ENCODE peak calls at places on chromosomes 2 and 18, in eight cellular contexts. B is CD8-positive, alpha-beta T cell; W is heart right ventricle; H is AG10803; R is upper lobe of left lung; M is foreskin fibroblast; U is nephron progenitor cell; L is endothelial cell. J is an unnamed sample.

GRCh38 chr18:12254137-12254819 is at the start of gene CIDEA:
- DNase-seq in B (no peak), U (peak), R (no peak), M (peak), W (no peak), L (peak), H (no peak), J (peak)

GRCh38 chr18:6406075-6406909 is 8.4 kb downstream of the L3MBTL4 start:
- DNase-seq in U (no peak), W (no peak), H (peak), R (peak), M (peak), L (no peak), B (no peak), J (no peak)

GRCh38 chr2:178796079-178796677 is 11.0 kb downstream of the TTN start:
- DNase-seq in B (no peak), L (no peak), H (peak), R (no peak), U (no peak), W (no peak), M (peak), J (no peak)

GRCh38 chr2:210225461-210225798 is 183 bp upstream of the ACADL start:
- DNase-seq in H (peak), B (no peak), L (no peak), W (no peak), M (peak), U (no peak), R (no peak), J (no peak)

GRCh38 chr2:226474131-226474530 is 325.5 kb downstream of the IRS1 start:
- DNase-seq in W (no peak), R (no peak), U (no peak), H (peak), M (no peak), B (no peak), L (no peak), J (no peak)

GRCh38 chr2:206154197-206154596 is 5.0 kb downstream of the NDUFS1 start:
- DNase-seq in B (no peak), W (no peak), M (no peak), H (peak), L (no peak), U (no peak), R (no peak), J (no peak)

GRCh38 chr18:70376137-70376913 is 87.5 kb downstream of the SOCS6 start:
- DNase-seq in H (no peak), B (no peak), M (no peak), R (no peak), L (no peak), U (no peak), W (no peak), J (no peak)

GRCh38 chr2:70574102-70574501 is 20.5 kb upstream of the TGFA start:
- DNase-seq in U (no peak), R (no peak), W (no peak), M (no peak), L (no peak), B (no peak), H (no peak), J (no peak)

GRCh38 chr18:66219817-66220216 is 384.1 kb downstream of the CDH19 start:
- DNase-seq in M (no peak), L (no peak), R (no peak), B (no peak), W (no peak), U (no peak), H (no peak), J (no peak)

GRCh38 chr2:10079931-10080535 is at the start of gene CYS1:
- DNase-seq in H (peak), B (no peak), U (peak), L (peak), M (no peak), R (no peak), W (no peak), J (no peak)

GRCh38 chr2:33250417-33251029 is 225.9 kb upstream of the RASGRP3 start:
- DNase-seq in U (no peak), B (no peak), L (no peak), R (no peak), H (no peak), W (no peak), M (no peak), J (no peak)

GRCh38 chr2:151549191-151549590 is 139.5 kb downstream of the RIF1 start:
- DNase-seq in W (no peak), R (no peak), B (no peak), M (no peak), U (no peak), L (no peak), H (no peak), J (no peak)

GRCh38 chr18:45617284-45617683 is 2.0 kb downstream of the SLC14A2 start:
- DNase-seq in U (no peak), W (peak), B (no peak), R (peak), M (peak), L (no peak), H (peak), J (no peak)

GRCh38 chr2:115077594-115077993 is 635.2 kb downstream of the DPP10 start:
- DNase-seq in U (no peak), L (no peak), W (no peak), H (no peak), B (no peak), R (no peak), M (no peak), J (no peak)

GRCh38 chr2:8685697-8686358 is 4.0 kb downstream of the ID2 start:
- DNase-seq in W (peak), H (peak), U (peak), R (peak), M (no peak), L (peak), B (peak), J (peak)

GRCh38 chr2:73528688-73529087 is 113.5 kb downstream of the NAT8 start:
- DNase-seq in U (no peak), R (no peak), H (no peak), M (no peak), W (no peak), B (no peak), L (no peak), J (no peak)

GRCh38 chr18:68342039-68342659 is 372.8 kb downstream of the TMX3 start:
- DNase-seq in H (no peak), L (no peak), B (no peak), M (no peak), U (no peak), W (no peak), R (no peak), J (no peak)

GRCh38 chr2:105849431-105850179 is 104.9 kb downstream of the NCK2 start:
- DNase-seq in M (no peak), W (no peak), R (no peak), B (no peak), L (no peak), U (no peak), H (no peak), J (no peak)

GRCh38 chr2:13015941-13016340 is 299.2 kb downstream of the TRIB2 start:
- DNase-seq in B (no peak), W (no peak), L (no peak), H (no peak), M (no peak), R (no peak), U (no peak), J (no peak)

GRCh38 chr2:163884416-163884815 is 148.6 kb upstream of the FIGN start:
- DNase-seq in R (no peak), W (no peak), H (no peak), B (no peak), M (no peak), L (no peak), U (no peak), J (no peak)

GRCh38 chr2:38720613-38721241 is 30.4 kb downstream of the SRSF7 start:
- DNase-seq in U (no peak), L (no peak), W (peak), R (peak), B (no peak), M (peak), H (peak), J (no peak)

GRCh38 chr2:236351966-236352525 is 87.8 kb upstream of the ASB18 start:
- DNase-seq in M (no peak), L (no peak), W (no peak), U (no peak), H (no peak), R (no peak), B (no peak), J (no peak)

GRCh38 chr18:25033747-25034471 is 318.1 kb downstream of the ZNF521 start:
- DNase-seq in L (no peak), W (no peak), M (no peak), R (no peak), U (no peak), B (no peak), H (no peak), J (no peak)

GRCh38 chr2:186532891-186533290 is 46.8 kb downstream of the ZC3H15 start:
- DNase-seq in L (no peak), R (no peak), U (no peak), H (no peak), W (no peak), B (no peak), M (no peak), J (no peak)

GRCh38 chr2:85728883-85729824 is 24.6 kb upstream of the ATOH8 start:
- DNase-seq in M (peak), L (peak), B (peak), U (peak), H (peak), W (peak), R (peak), J (peak)

GRCh38 chr18:45753251-45753650 is 29.3 kb downstream of the SLC14A1 start:
- DNase-seq in U (no peak), H (no peak), B (no peak), W (no peak), M (no peak), L (no peak), R (no peak), J (no peak)

GRCh38 chr2:8132889-8133288 is 549.0 kb upstream of the ID2 start:
- DNase-seq in L (no peak), U (no peak), H (no peak), R (no peak), W (no peak), M (no peak), B (no peak), J (no peak)

GRCh38 chr2:135561925-135562324 is 30.6 kb downstream of the R3HDM1 start:
- DNase-seq in U (no peak), R (no peak), H (no peak), L (no peak), B (no peak), M (no peak), W (no peak), J (no peak)

GRCh38 chr2:74128206-74128605 is 19.5 kb downstream of the BOLA3 start:
- DNase-seq in H (no peak), W (no peak), L (no peak), R (no peak), U (no peak), B (no peak), M (no peak), J (no peak)

GRCh38 chr2:165720526-165720925 is 73.5 kb downstream of the GALNT3 start:
- DNase-seq in U (no peak), B (no peak), H (peak), L (no peak), W (no peak), M (peak), R (no peak), J (no peak)

GRCh38 chr18:75248426-75249191 is 38.0 kb downstream of the TSHZ1 start:
- DNase-seq in H (no peak), B (no peak), W (no peak), R (no peak), L (no peak), M (no peak), U (no peak), J (no peak)

GRCh38 chr2:23593396-23594078 is 208.6 kb downstream of the KLHL29 start:
- DNase-seq in R (no peak), M (no peak), W (no peak), H (no peak), B (no peak), L (no peak), U (no peak), J (no peak)

GRCh38 chr18:45596048-45596447 is 19.2 kb upstream of the SLC14A2 start:
- DNase-seq in M (no peak), L (no peak), B (no peak), U (no peak), R (no peak), H (no peak), W (no peak), J (no peak)

GRCh38 chr2:191321861-191322662 is 76.9 kb downstream of the MYO1B start:
- DNase-seq in M (peak), B (no peak), W (peak), U (no peak), L (peak), R (no peak), H (peak), J (no peak)

GRCh38 chr2:240733803-240734495 is 42.3 kb downstream of the AQP12A start:
- DNase-seq in U (no peak), B (no peak), R (no peak), M (no peak), L (peak), W (no peak), H (no peak), J (no peak)
- TF ChIP-seq CTCF in U (peak), B (no peak), R (no peak), M (no peak), L (no peak), W (no peak), H (no peak), J (no peak)

GRCh38 chr2:64606495-64607363 is 47.0 kb downstream of the SERTAD2 start:
- DNase-seq in U (no peak), R (peak), W (peak), L (no peak), M (no peak), B (peak), H (peak), J (no peak)

GRCh38 chr2:64610456-64610855 is 43.3 kb downstream of the SERTAD2 start:
- DNase-seq in W (no peak), R (no peak), M (no peak), L (no peak), U (no peak), H (no peak), B (no peak), J (no peak)

GRCh38 chr2:64608867-64609228 is 44.9 kb downstream of the SERTAD2 start:
- DNase-seq in L (no peak), R (no peak), B (no peak), W (no peak), U (no peak), M (no peak), H (no peak), J (no peak)

GRCh38 chr2:64607381-64607780 is 46.3 kb downstream of the SERTAD2 start:
- DNase-seq in M (no peak), U (no peak), W (no peak), L (no peak), B (no peak), R (no peak), H (no peak), J (no peak)

GRCh38 chr2:64609229-64609994 is 44.3 kb downstream of the SERTAD2 start:
- DNase-seq in U (peak), W (peak), L (peak), M (no peak), B (peak), H (peak), R (peak), J (peak)
- TF ChIP-seq CTCF in U (no peak), W (no peak), L (peak), M (no peak), B (peak), H (peak), R (peak), J (no peak)

GRCh38 chr2:138727956-138728355 is 52.2 kb downstream of the NXPH2 start:
- DNase-seq in B (no peak), L (no peak), R (no peak), W (no peak), H (no peak), U (no peak), M (no peak), J (no peak)
- TF ChIP-seq CTCF in B (no peak), L (no peak), R (no peak), W (no peak), H (no peak), U (no peak), M (no peak), J (no peak)

DNA sequence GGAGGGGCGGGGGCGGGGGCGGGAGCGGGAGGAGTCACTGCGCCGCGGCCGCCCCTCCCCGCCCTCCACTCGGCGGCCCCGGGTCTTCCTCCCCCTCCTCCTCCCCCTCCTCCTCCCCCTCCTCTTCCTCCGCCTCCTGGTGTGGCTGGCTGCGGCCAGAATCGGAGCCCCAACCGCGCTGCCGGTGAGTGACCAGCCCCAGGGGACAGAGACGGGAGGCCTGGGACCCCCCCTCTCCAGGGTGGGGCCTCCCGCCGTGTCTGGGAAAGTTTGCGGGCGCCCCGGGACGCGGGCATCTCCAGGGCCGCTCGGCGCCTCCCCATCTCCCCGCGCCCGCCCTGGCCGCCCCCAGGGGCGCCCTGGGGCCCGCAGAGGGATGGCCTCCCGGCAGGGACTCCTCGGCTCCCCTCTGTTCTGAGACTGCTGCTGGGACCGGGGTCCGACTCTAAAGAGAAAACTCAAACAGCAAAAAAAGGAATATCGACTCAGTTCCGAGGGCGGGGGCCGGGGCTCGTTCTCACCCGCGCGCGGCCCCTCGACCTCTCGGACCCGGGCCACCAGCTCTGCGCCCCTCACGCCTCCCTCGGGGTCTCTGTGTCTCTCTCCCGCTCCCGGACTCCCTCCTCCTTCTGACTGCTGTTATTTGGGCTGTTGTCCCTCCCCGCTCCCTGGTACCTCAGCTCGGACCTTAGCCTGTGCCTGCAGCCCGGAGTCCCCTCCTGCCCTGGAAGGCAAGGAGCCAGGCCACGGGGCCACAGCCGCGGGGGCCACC is at the start of gene STON1:
- DNase-seq in W (peak), M (peak), U (peak), L (peak), B (peak), H (peak), R (peak), J (peak)
- TF ChIP-seq CTCF in W (no peak), M (no peak), U (peak), L (no peak), B (no peak), H (no peak), R (no peak), J (no peak)

DNA sequence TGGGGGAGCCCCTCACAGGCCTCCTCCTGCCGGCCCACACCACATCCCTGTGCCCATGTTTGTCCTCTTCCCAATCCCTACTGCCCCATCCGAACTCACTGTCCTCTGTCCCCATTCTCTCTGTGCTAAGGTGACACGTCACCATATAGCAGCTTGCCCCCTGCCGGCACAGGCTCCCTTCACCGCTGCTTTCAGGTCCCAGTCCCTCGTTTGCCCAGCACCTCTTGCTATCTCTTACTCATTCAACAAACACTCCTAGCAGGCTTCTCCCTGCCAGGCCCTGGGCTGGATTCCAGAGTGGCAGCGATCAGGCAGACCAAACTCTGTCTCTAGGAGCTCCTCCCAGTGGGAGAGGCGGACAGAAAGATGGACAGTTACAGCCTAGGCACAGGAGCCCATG is 74.3 kb downstream of the TFCP2L1 start:
- DNase-seq in H (no peak), W (no peak), M (no peak), U (no peak), L (no peak), R (peak), B (no peak), J (no peak)
- TF ChIP-seq CTCF in H (no peak), W (no peak), M (no peak), U (no peak), L (no peak), R (no peak), B (no peak), J (no peak)

J was measured in mesothelial cell of epicardium.